ENCODE peak calls at places on chromosomes 3 and 15, in seven cellular contexts. X, F, P, K, Q, A and J are unnamed samples.

GRCh38 chr3:25548836-25549235 is 115.9 kb downstream of the TOP2B start:
- DNase-seq in X (no peak), F (no peak), P (no peak), K (no peak), Q (no peak), A (no peak), J (no peak)

GRCh38 chr3:186589115-186589514 is 18.6 kb downstream of the DNAJB11 start:
- DNase-seq in X (no peak), F (peak), P (no peak), K (peak), Q (peak), A (no peak), J (no peak)

GRCh38 chr3:14451844-14452533 is 49.6 kb downstream of the SLC6A6 start:
- DNase-seq in X (peak), F (peak), P (peak), K (peak), Q (peak), A (no peak), J (no peak)

GRCh38 chr3:115632026-115632425 is 8.7 kb downstream of the GAP43 start:
- DNase-seq in X (no peak), F (no peak), P (no peak), K (no peak), Q (no peak), A (no peak), J (no peak)

GRCh38 chr3:132787616-132788015 is 65.4 kb upstream of the NPHP3 start:
- DNase-seq in X (no peak), F (peak), P (no peak), K (peak), Q (no peak), A (no peak), J (no peak)

GRCh38 chr3:55910543-55910942 is 423.4 kb upstream of the WNT5A start:
- DNase-seq in X (no peak), F (peak), P (no peak), K (no peak), Q (no peak), A (no peak), J (no peak)

GRCh38 chr3:72055436-72055835 is 270.5 kb upstream of the PROK2 start:
- DNase-seq in X (no peak), F (no peak), P (no peak), K (no peak), Q (no peak), A (no peak), J (no peak)

GRCh38 chr3:111610189-111610588 is 15.0 kb upstream of the ZBED2 start:
- DNase-seq in X (no peak), F (no peak), P (no peak), K (no peak), Q (no peak), A (no peak), J (no peak)

GRCh38 chr15:35546581-35547381 is 816 bp upstream of the DPH6 start:
- DNase-seq in X (no peak), F (no peak), P (peak), K (no peak), Q (no peak), A (no peak), J (no peak)

GRCh38 chr3:77055841-77056341 is 16.0 kb downstream of the ROBO2 start:
- DNase-seq in X (no peak), F (no peak), P (no peak), K (no peak), Q (no peak), A (no peak), J (no peak)

GRCh38 chr3:83946554-83946953 is 1012.2 kb upstream of the CADM2 start:
- DNase-seq in X (no peak), F (no peak), P (no peak), K (no peak), Q (peak), A (no peak), J (no peak)

GRCh38 chr15:91973481-91973880 is 120.0 kb downstream of the SLCO3A1 start:
- DNase-seq in X (no peak), F (no peak), P (no peak), K (no peak), Q (no peak), A (no peak), J (no peak)

GRCh38 chr3:186361612-186362408 is at the start of gene DGKG:
- DNase-seq in X (no peak), F (no peak), P (peak), K (no peak), Q (peak), A (peak), J (peak)

GRCh38 chr3:187919018-187919417 is 173.8 kb upstream of the BCL6 start:
- DNase-seq in X (no peak), F (no peak), P (no peak), K (no peak), Q (no peak), A (no peak), J (peak)

GRCh38 chr15:61131598-61131954 is 97.5 kb downstream of the RORA start:
- DNase-seq in X (no peak), F (no peak), P (no peak), K (no peak), Q (no peak), A (no peak), J (no peak)

GRCh38 chr3:47456984-47457383 is 18.8 kb downstream of the SCAP start:
- DNase-seq in X (no peak), F (no peak), P (no peak), K (no peak), Q (no peak), A (no peak), J (no peak)

GRCh38 chr3:70829101-70829500 is 516.7 kb upstream of the MDFIC2 start:
- DNase-seq in X (peak), F (peak), P (no peak), K (peak), Q (peak), A (no peak), J (no peak)

GRCh38 chr3:136110481-136110880 is 85.7 kb downstream of the MSL2 start:
- DNase-seq in X (no peak), F (no peak), P (no peak), K (peak), Q (no peak), A (no peak), J (no peak)

GRCh38 chr15:88472225-88472624 is 4.7 kb downstream of the MRPS11 start:
- DNase-seq in X (no peak), F (no peak), P (no peak), K (no peak), Q (no peak), A (no peak), J (no peak)

GRCh38 chr3:185351371-185351770 is 11.6 kb upstream of the MAP3K13 start:
- DNase-seq in X (no peak), F (peak), P (no peak), K (peak), Q (no peak), A (no peak), J (no peak)

GRCh38 chr15:43998607-43999006 is 171.8 kb downstream of the WDR76 start:
- DNase-seq in X (no peak), F (peak), P (no peak), K (peak), Q (peak), A (no peak), J (no peak)

GRCh38 chr3:162134571-162134970 is 638.0 kb downstream of the OTOL1 start:
- DNase-seq in X (no peak), F (no peak), P (no peak), K (no peak), Q (no peak), A (no peak), J (no peak)

GRCh38 chr3:105367063-105367405 is 325 bp downstream of the ALCAM start:
- DNase-seq in X (no peak), F (no peak), P (no peak), K (no peak), Q (no peak), A (no peak), J (no peak)

GRCh38 chr3:194102436-194102835 is 33.5 kb upstream of the HES1 start:
- DNase-seq in X (no peak), F (no peak), P (no peak), K (no peak), Q (no peak), A (no peak), J (no peak)

GRCh38 chr3:192408721-192409151 is 318.6 kb downstream of the FGF12 start:
- DNase-seq in X (no peak), F (no peak), P (peak), K (no peak), Q (no peak), A (no peak), J (no peak)

GRCh38 chr3:150348500-150348899 is 59.6 kb upstream of the TSC22D2 start:
- DNase-seq in X (peak), F (peak), P (no peak), K (peak), Q (peak), A (no peak), J (no peak)

GRCh38 chr15:68678746-68679145 is 100.0 kb downstream of the CORO2B start:
- DNase-seq in X (no peak), F (no peak), P (no peak), K (no peak), Q (no peak), A (no peak), J (no peak)

GRCh38 chr3:41640076-41640475 is 321.8 kb downstream of the ULK4 start:
- DNase-seq in X (no peak), F (no peak), P (no peak), K (no peak), Q (no peak), A (no peak), J (no peak)

GRCh38 chr15:68674975-68675374 is 96.2 kb downstream of the CORO2B start:
- DNase-seq in X (no peak), F (no peak), P (no peak), K (no peak), Q (no peak), A (no peak), J (no peak)

GRCh38 chr3:151086484-151087456 is 1.3 kb downstream of the MED12L start:
- DNase-seq in X (peak), F (peak), P (peak), K (peak), Q (peak), A (peak), J (peak)

GRCh38 chr3:130345487-130346079 is at the start of gene COL6A5:
- DNase-seq in X (no peak), F (no peak), P (no peak), K (no peak), Q (no peak), A (no peak), J (no peak)

GRCh38 chr3:125443923-125444322 is 68.8 kb upstream of the ZNF148 start:
- DNase-seq in X (peak), F (peak), P (no peak), K (peak), Q (no peak), A (no peak), J (no peak)

GRCh38 chr15:71256934-71257333 is 141.7 kb downstream of the THSD4 start:
- DNase-seq in X (no peak), F (no peak), P (no peak), K (no peak), Q (no peak), A (no peak), J (no peak)
- TF ChIP-seq CTCF in X (no peak), F (peak), P (no peak), K (no peak), Q (no peak), A (no peak), J (no peak)

DNA sequence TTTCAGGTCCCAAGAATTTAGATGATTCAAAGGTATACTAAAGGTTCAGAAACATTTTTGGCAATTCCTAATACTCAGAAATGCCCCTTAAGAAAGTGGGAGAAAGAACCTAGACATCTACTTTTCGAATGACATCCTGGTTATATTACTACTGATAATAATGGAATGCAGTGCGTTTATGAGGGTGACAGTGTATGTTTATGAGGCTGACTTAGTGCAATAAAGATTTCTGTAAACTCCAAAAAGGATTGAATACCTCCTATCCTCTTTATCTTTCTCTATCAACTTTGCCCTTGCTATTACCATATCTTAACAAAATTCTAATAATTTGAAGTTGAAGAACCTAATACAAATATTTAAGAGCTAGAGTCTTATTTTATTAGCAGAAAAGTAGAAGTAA is 348.9 kb upstream of the EPHA6 start:
- DNase-seq in X (no peak), F (no peak), P (no peak), K (no peak), Q (no peak), A (no peak), J (no peak)
- TF ChIP-seq CTCF in X (no peak), F (no peak), P (no peak), K (no peak), Q (no peak), A (no peak), J (no peak)

DNA sequence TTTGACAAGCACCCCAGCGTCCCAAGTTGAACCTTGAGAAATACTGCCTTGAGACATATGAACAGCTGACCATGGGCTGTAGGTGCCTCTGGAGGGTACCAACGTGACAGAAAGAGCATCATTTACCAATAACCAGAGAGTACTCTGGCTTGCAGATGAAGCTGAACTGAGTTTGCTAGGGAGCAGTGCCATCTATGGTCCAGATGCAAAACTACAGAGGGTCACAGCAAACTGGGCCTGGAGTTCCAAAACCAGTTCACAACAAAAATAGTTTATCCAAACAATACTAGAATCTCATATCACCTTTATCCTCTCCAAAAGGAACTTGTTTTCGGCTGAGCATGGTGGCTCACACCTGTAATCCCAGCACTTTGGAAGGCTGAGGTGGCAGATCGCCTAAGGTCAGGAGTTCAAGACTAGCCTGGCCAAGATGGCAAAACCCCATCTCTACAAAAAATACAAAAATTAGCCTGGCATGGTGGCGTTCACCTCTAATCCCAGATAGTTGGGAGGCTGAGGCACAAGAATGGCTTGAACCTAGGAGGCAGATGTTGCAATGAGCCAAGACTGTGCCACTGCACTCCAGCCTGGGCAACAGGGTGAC is 69.3 kb downstream of the CHAC1 start:
- DNase-seq in X (peak), F (peak), P (no peak), K (peak), Q (peak), A (no peak), J (no peak)
- TF ChIP-seq CTCF in X (peak), F (peak), P (peak), K (peak), Q (peak), A (peak), J (peak)

GRCh38 chr15:42371125-42371524 is 11.8 kb downstream of the CAPN3 start:
- DNase-seq in X (no peak), F (peak), P (no peak), K (peak), Q (peak), A (no peak), J (peak)
- TF ChIP-seq CTCF in X (peak), F (peak), P (no peak), K (peak), Q (no peak), A (no peak), J (peak)

DNA sequence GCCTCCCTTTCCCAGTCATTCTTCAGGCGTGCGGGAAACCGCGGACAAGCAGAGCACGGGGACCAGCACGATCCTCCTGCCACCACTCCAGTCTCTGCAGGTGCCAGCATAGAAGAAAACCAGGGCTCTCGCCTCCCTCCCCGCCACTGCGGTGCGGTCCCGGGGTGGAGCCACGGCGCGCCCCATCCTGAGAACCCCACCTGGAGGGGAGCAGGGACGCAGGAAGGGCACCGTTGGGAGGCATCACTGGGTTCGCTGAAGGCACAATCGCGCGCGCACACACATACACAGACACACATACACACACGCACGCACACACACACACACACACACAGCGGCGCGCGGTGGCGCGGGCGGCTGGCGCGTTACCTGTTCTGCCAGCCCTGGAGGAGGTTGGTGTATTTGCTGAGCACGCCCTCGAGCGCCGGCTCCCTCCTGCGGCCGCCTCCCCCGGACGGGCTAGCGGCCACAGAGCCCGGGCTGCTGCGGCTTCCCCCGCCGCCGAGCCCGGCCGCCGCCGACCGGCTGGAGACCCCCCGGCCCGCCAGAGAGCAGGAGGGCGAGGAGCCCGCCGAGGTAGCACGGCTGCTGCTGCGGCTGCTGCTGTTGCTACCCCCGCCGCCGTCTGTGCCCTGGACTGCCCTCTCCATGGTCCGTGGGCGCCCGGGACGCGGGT is 394 bp downstream of the OSBPL10 start:
- DNase-seq in X (no peak), F (peak), P (peak), K (no peak), Q (peak), A (peak), J (no peak)
- TF ChIP-seq CTCF in X (no peak), F (no peak), P (no peak), K (no peak), Q (peak), A (peak), J (no peak)